ENCODE peak calls at places on chromosomes 4 and X, in five cellular contexts. N, I, U, H and Z are unnamed samples.

GRCh38 chr4:121041307-121042090 is 30.8 kb downstream of the NDNF start:
- DNase-seq in N (no peak), I (no peak), U (no peak), H (no peak), Z (no peak)

GRCh38 chrX:13569479-13570244 is at the start of gene EGFL6:
- DNase-seq in N (no peak), I (no peak), U (no peak), H (no peak), Z (no peak)

GRCh38 chr4:114078636-114079035 is 99.2 kb upstream of the ARSJ start:
- DNase-seq in N (no peak), I (peak), U (no peak), H (no peak), Z (no peak)

GRCh38 chr4:113604955-113605354 is 156.6 kb downstream of the CAMK2D start:
- DNase-seq in N (no peak), I (no peak), U (no peak), H (no peak), Z (no peak)

GRCh38 chrX:34656842-34657780 is at the start of gene TMEM47:
- DNase-seq in N (peak), I (peak), U (peak), H (peak), Z (peak)

GRCh38 chr4:136690363-136690762 is 841.9 kb downstream of the PCDH18 start:
- DNase-seq in N (no peak), I (peak), U (no peak), H (no peak), Z (no peak)

GRCh38 chrX:14872355-14872754 is 514 bp downstream of the FANCB start:
- DNase-seq in N (no peak), I (no peak), U (no peak), H (no peak), Z (no peak)

GRCh38 chrX:74431807-74432206 is 10.5 kb downstream of the SLC16A2 start:
- DNase-seq in N (no peak), I (no peak), U (no peak), H (no peak), Z (no peak)

GRCh38 chr4:16582036-16582435 is 316.4 kb downstream of the LDB2 start:
- DNase-seq in N (no peak), I (no peak), U (no peak), H (no peak), Z (no peak)

GRCh38 chr4:117370944-117371665 is 285.7 kb upstream of the TRAM1L1 start:
- DNase-seq in N (no peak), I (no peak), U (no peak), H (no peak), Z (no peak)

GRCh38 chrX:11190745-11191510 is 79.8 kb downstream of the HCCS start:
- DNase-seq in N (no peak), I (no peak), U (no peak), H (no peak), Z (no peak)

GRCh38 chr4:84498203-84499026 is 677 bp downstream of the NKX6-1 start:
- DNase-seq in N (no peak), I (peak), U (no peak), H (no peak), Z (peak)

GRCh38 chrX:43958529-43958928 is 14.7 kb downstream of the NDP start:
- DNase-seq in N (no peak), I (peak), U (peak), H (no peak), Z (no peak)

GRCh38 chr4:55075823-55076418 is 49.5 kb downstream of the KDR start:
- DNase-seq in N (no peak), I (peak), U (no peak), H (no peak), Z (no peak)

GRCh38 chr4:55075376-55075775 is 50.0 kb downstream of the KDR start:
- DNase-seq in N (no peak), I (no peak), U (no peak), H (no peak), Z (no peak)

GRCh38 chr4:55077577-55077976 is 47.8 kb downstream of the KDR start:
- DNase-seq in N (no peak), I (no peak), U (no peak), H (no peak), Z (no peak)

GRCh38 chr4:55071951-55072350 is 53.4 kb downstream of the KDR start:
- DNase-seq in N (no peak), I (no peak), U (no peak), H (no peak), Z (no peak)

DNA sequence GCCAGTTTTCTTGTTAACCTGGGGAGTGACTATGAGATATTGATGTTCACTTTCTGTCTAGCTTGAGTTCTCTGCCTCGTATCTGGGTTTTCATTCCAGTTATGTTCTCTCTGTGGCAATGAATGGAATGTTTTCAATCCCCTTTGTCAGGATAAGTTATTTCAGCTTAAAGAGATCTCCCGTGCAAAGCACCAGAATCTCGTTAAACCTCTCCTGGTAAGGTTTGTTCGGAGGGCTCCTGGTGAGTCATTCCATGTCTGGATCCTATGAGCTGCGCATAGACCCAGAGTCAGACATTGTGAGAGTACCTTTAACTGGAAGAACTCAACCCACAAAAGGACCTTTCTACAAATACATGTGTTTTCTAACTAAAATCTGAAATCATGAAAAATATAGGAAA is 51.0 kb downstream of the KDR start:
- DNase-seq in N (no peak), I (peak), U (no peak), H (no peak), Z (no peak)
- H3K27ac ChIP-seq in N (no peak), I (no peak), U (no peak), H (no peak), Z (no peak)

GRCh38 chrX:100647739-100648138 is 3.7 kb downstream of the SRPX2 start:
- DNase-seq in N (no peak), I (peak), U (no peak), H (no peak), Z (no peak)

GRCh38 chrX:100643943-100644587 is at the start of gene SRPX2:
- DNase-seq in N (no peak), I (peak), U (no peak), H (peak), Z (no peak)

GRCh38 chrX:100647095-100647494 is 3.1 kb downstream of the SRPX2 start:
- DNase-seq in N (no peak), I (peak), U (no peak), H (peak), Z (no peak)

GRCh38 chrX:100643212-100643611 is 787 bp upstream of the SRPX2 start:
- DNase-seq in N (no peak), I (no peak), U (no peak), H (no peak), Z (no peak)

GRCh38 chrX:100645106-100645505 is 1.1 kb downstream of the SRPX2 start:
- DNase-seq in N (no peak), I (peak), U (no peak), H (no peak), Z (no peak)
- H3K27ac ChIP-seq in N (no peak), I (peak), U (no peak), H (no peak), Z (no peak)

DNA sequence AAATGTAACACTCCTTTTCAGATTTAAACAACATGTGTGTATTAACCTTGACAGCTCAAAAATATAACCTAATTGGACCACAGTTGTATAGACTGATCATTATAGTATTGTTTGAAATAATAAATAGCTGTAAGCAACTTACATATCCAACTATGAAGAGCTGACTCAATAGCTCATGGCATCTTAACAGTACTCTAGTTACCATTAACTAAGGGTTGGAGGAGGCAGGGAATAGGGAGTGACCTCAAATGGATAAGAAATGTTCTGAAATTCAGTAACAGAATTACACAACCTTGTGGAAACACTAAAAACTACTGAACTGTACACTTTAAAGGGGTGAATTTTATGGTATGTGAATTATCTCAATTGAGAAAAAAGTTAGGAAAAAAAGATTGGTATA is 136.5 kb upstream of the CPEB2 start:
- DNase-seq in N (no peak), I (no peak), U (no peak), H (no peak), Z (no peak)
- H3K27ac ChIP-seq in N (no peak), I (no peak), U (no peak), H (no peak), Z (no peak)

GRCh38 chr4:184802203-184803015 is 23.4 kb downstream of the ACSL1 start:
- DNase-seq in N (no peak), I (peak), U (no peak), H (no peak), Z (no peak)

GRCh38 chr4:184804621-184805020 is 21.1 kb downstream of the ACSL1 start:
- DNase-seq in N (no peak), I (no peak), U (no peak), H (no peak), Z (no peak)

GRCh38 chr4:184805462-184806245 is 20.1 kb downstream of the ACSL1 start:
- DNase-seq in N (peak), I (no peak), U (peak), H (peak), Z (no peak)

GRCh38 chr4:184803133-184803532 is 22.6 kb downstream of the ACSL1 start:
- DNase-seq in N (no peak), I (no peak), U (no peak), H (no peak), Z (no peak)

GRCh38 chr4:184803884-184804283 is 21.9 kb downstream of the ACSL1 start:
- DNase-seq in N (no peak), I (no peak), U (no peak), H (no peak), Z (no peak)
- H3K27ac ChIP-seq in N (peak), I (no peak), U (no peak), H (peak), Z (no peak)

DNA sequence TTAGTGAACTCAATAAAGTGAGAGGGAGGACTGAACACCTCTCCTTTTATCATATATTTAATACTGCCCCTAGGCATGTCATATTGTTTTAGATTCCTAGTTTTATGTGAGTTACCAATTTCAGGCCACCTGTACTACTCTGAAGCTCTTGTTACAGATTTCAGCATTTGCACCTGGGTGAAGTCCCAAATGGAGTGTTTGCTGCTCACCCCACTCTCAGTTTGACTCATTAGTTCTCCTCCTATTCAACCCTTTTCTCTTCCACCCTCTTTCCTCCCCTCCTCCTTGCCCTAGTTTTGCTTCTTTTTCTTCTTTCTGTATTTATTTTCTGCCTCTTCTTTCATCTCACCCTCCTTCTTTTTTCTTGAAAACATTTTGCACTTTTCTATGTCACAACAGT is 1852.2 kb upstream of the IGFBP7 start:
- DNase-seq in N (no peak), I (no peak), U (no peak), H (no peak), Z (no peak)
- H3K27ac ChIP-seq in N (no peak), I (no peak), U (no peak), H (no peak), Z (no peak)

DNA sequence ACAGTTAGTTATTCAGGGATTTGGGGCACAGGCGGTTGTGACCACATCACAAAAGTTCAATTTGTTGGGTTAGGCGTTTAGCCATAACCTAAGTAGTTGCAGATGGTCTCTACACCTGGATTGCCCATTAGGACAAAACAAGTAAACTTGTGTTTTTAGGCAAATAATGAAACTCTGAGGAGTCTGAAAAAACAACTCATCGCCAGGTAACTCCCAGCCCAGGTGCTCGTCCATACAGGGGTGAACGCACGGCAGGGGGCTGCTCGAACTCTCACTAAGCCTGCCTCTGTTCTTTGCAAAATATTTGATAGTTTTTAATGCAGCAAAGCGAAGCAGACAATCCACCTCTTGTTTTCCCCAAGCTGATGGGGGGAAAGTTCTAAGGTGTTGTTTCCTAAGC is 571 bp upstream of the RHOH start:
- DNase-seq in N (no peak), I (no peak), U (no peak), H (no peak), Z (no peak)
- H3K27ac ChIP-seq in N (no peak), I (no peak), U (no peak), H (no peak), Z (no peak)

GRCh38 chr4:151227731-151228130 is 49.2 kb upstream of the PRSS48 start:
- DNase-seq in N (peak), I (peak), U (no peak), H (peak), Z (peak)
- H3K27ac ChIP-seq in N (peak), I (peak), U (no peak), H (peak), Z (peak)

GRCh38 chr4:82797048-82797590 is 1.5 kb downstream of the SCD5 start:
- DNase-seq in N (no peak), I (no peak), U (no peak), H (no peak), Z (no peak)
- H3K27ac ChIP-seq in N (no peak), I (no peak), U (no peak), H (no peak), Z (no peak)

GRCh38 chr4:182789588-182789987 is 127.6 kb downstream of the DCTD start:
- DNase-seq in N (no peak), I (no peak), U (no peak), H (no peak), Z (no peak)
- H3K27ac ChIP-seq in N (no peak), I (no peak), U (no peak), H (no peak), Z (no peak)

GRCh38 chr4:184937745-184938144 is 80.5 kb upstream of the HELT start:
- DNase-seq in N (no peak), I (no peak), U (peak), H (no peak), Z (no peak)

GRCh38 chr4:184934961-184935360 is 83.3 kb upstream of the HELT start:
- DNase-seq in N (no peak), I (no peak), U (no peak), H (no peak), Z (no peak)

GRCh38 chr4:184936071-184936470 is 82.2 kb upstream of the HELT start:
- DNase-seq in N (no peak), I (no peak), U (no peak), H (no peak), Z (no peak)

GRCh38 chr4:184938871-184939270 is 79.4 kb upstream of the HELT start:
- DNase-seq in N (no peak), I (no peak), U (no peak), H (no peak), Z (no peak)

GRCh38 chr4:184937030-184937710 is 81.1 kb upstream of the HELT start:
- DNase-seq in N (no peak), I (no peak), U (no peak), H (no peak), Z (no peak)
- H3K27ac ChIP-seq in N (no peak), I (no peak), U (no peak), H (no peak), Z (no peak)